ENCODE peak calls at places on chromosome 6, in seven cellular contexts. K is upper lobe of right lung; T is left lung; S is tibial artery; Y is SK-N-SH; W is neuronal stem cell; I is effector memory CD4-positive, alpha-beta T cell. G is an unnamed sample. For H3K9me3, the result is how much of the 10 kb centered on the place peaks cover.

GRCh38 chr6:113632220-113632864 is 224.8 kb upstream of the MARCKS start:
- DNase-seq in W (peak), I (no peak), S (peak), K (no peak), Y (no peak), T (no peak), G (no peak)

GRCh38 chr6:96582457-96582856 is 19.5 kb downstream of the FHL5 start:
- DNase-seq in T (no peak), S (no peak), K (no peak), Y (no peak), I (no peak), W (no peak), G (no peak)

GRCh38 chr6:87487555-87487954 is 14.8 kb downstream of the SLC35A1 start:
- DNase-seq in S (no peak), I (no peak), Y (no peak), T (no peak), K (no peak), W (no peak), G (no peak)

GRCh38 chr6:12012231-12012565 is at the start of gene HIVEP1:
- DNase-seq in I (no peak), Y (peak), S (no peak), T (no peak), W (peak), K (no peak), G (no peak)

GRCh38 chr6:26493258-26493657 is 6.8 kb upstream of the BTN1A1 start:
- DNase-seq in Y (no peak), T (no peak), S (no peak), W (no peak), K (no peak), I (no peak), G (no peak)

GRCh38 chr6:14713561-14713960 is 532.3 kb upstream of the JARID2 start:
- DNase-seq in S (no peak), Y (no peak), K (no peak), W (no peak), I (no peak), T (no peak), G (no peak)

GRCh38 chr6:110195639-110196038 is 15.4 kb downstream of the CDC40 start:
- DNase-seq in K (no peak), I (no peak), Y (no peak), W (no peak), S (no peak), T (no peak), G (no peak)

GRCh38 chr6:155224031-155224451 is 39.8 kb upstream of the CLDN20 start:
- DNase-seq in T (no peak), I (no peak), W (no peak), K (no peak), S (no peak), Y (no peak), G (peak)

GRCh38 chr6:154154389-154154967 is 115.4 kb downstream of the OPRM1 start:
- DNase-seq in T (no peak), K (no peak), I (peak), S (peak), W (peak), Y (peak), G (peak)

GRCh38 chr6:128600397-128600951 is 80.1 kb upstream of the PTPRK start:
- DNase-seq in S (no peak), T (no peak), K (no peak), I (no peak), Y (peak), W (peak), G (no peak)

GRCh38 chr6:71383891-71384489 is 95.4 kb downstream of the OGFRL1 start:
- DNase-seq in Y (peak), W (peak), K (no peak), I (no peak), S (no peak), T (no peak), G (no peak)

GRCh38 chr6:6856538-6857523 is 250.9 kb upstream of the RREB1 start:
- DNase-seq in S (peak), Y (peak), T (peak), I (no peak), W (no peak), K (peak), G (no peak)

GRCh38 chr6:30841644-30842504 is 42.4 kb upstream of the DDR1 start:
- DNase-seq in S (no peak), I (no peak), K (no peak), T (no peak), W (no peak), Y (no peak), G (no peak)

GRCh38 chr6:26233608-26234420 is 131.2 kb upstream of the BTN3A2 start:
- DNase-seq in Y (peak), K (no peak), S (no peak), I (peak), W (no peak), T (peak), G (peak)

GRCh38 chr6:140059947-140060346 is 685.5 kb upstream of the CITED2 start:
- DNase-seq in T (no peak), W (no peak), I (no peak), S (no peak), K (no peak), Y (no peak), G (no peak)

GRCh38 chr6:36054965-36055364 is 27.4 kb downstream of the MAPK14 start:
- DNase-seq in I (no peak), W (no peak), S (no peak), Y (no peak), T (no peak), K (no peak), G (no peak)

GRCh38 chr6:140311146-140311545 is 936.7 kb upstream of the CITED2 start:
- DNase-seq in I (no peak), Y (no peak), T (no peak), K (no peak), S (no peak), W (no peak), G (no peak)

GRCh38 chr6:24974182-24975171 is 38.7 kb upstream of the RIPOR2 start:
- DNase-seq in I (no peak), W (no peak), T (no peak), K (no peak), Y (no peak), S (no peak), G (no peak)

GRCh38 chr6:36127462-36128016 is 2.8 kb upstream of the MAPK13 start:
- DNase-seq in W (no peak), K (peak), S (peak), I (no peak), T (peak), Y (no peak), G (no peak)

GRCh38 chr6:170074435-170074834 is 216.4 kb downstream of the DLL1 start:
- DNase-seq in K (no peak), T (peak), S (no peak), Y (no peak), I (no peak), W (no peak), G (no peak)

GRCh38 chr6:170076466-170077165 is 214.3 kb downstream of the DLL1 start:
- DNase-seq in W (no peak), S (no peak), Y (peak), I (no peak), T (peak), K (peak), G (no peak)

GRCh38 chr6:170073846-170074245 is 217.0 kb downstream of the DLL1 start:
- DNase-seq in Y (no peak), K (no peak), S (no peak), W (no peak), I (no peak), T (peak), G (no peak)

GRCh38 chr6:170074907-170075306 is 216.0 kb downstream of the DLL1 start:
- DNase-seq in K (no peak), I (no peak), W (no peak), Y (no peak), T (peak), S (no peak), G (no peak)

GRCh38 chr6:170075659-170076223 is 215.1 kb downstream of the DLL1 start:
- DNase-seq in Y (peak), W (no peak), S (no peak), K (no peak), T (peak), I (no peak), G (no peak)
- H3K9me3 ChIP-seq in Y (under half), W (under half), S (under half), K (under half), T (under half), I (under half), G (under half)

GRCh38 chr6:164990901-164991300 is 318.5 kb downstream of the C6orf118 start:
- DNase-seq in T (no peak), K (no peak), S (no peak), I (no peak), W (no peak), Y (no peak), G (no peak)
- H3K9me3 ChIP-seq in T (under half), K (under half), S (under half), I (under half), W (under half), Y (under half), G (under half)

GRCh38 chr6:4860387-4860786 is 84.2 kb downstream of the CDYL start:
- DNase-seq in Y (no peak), K (no peak), S (no peak), I (no peak), W (no peak), T (no peak), G (no peak)

GRCh38 chr6:4861564-4861963 is 85.4 kb downstream of the CDYL start:
- DNase-seq in K (no peak), I (no peak), S (no peak), W (no peak), T (no peak), Y (no peak), G (no peak)

DNA sequence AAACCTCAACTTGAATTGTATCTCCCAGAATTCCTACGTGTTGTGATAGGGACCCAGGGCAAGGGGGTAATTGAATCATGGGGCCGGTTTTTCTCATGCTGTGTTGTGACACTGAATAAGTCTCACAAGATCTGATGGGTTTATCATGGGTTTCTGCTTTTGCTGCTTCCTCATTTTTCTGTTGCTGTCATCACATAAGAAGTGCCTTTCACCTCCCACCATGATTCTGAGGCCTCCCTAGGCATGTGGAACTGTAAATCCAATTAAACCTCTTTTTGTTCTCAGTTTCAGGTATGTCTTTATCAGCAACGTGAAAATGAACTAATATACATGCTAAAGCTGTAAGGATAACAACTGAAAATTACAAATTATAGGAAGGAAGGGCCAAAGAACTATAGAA is 88.3 kb downstream of the CDYL start:
- DNase-seq in I (no peak), T (no peak), W (no peak), K (no peak), S (no peak), Y (no peak), G (no peak)
- H3K9me3 ChIP-seq in I (under half), T (under half), W (under half), K (under half), S (under half), Y (under half), G (under half)

GRCh38 chr6:67870321-67870720 is 764.8 kb upstream of the ADGRB3 start:
- DNase-seq in I (no peak), S (no peak), K (no peak), Y (no peak), W (no peak), T (no peak), G (no peak)
- H3K9me3 ChIP-seq in I (under half), S (under half), K (under half), Y (under half), W (under half), T (under half), G (under half)

GRCh38 chr6:78505178-78505577 is 362.2 kb upstream of the IRAK1BP1 start:
- DNase-seq in Y (no peak), K (no peak), W (no peak), S (no peak), T (no peak), I (no peak), G (no peak)

GRCh38 chr6:78500299-78501089 is 366.9 kb upstream of the IRAK1BP1 start:
- DNase-seq in S (no peak), K (no peak), W (no peak), I (no peak), T (no peak), Y (no peak), G (no peak)

GRCh38 chr6:78502386-78502887 is 364.9 kb upstream of the IRAK1BP1 start:
- DNase-seq in I (no peak), S (no peak), W (no peak), T (no peak), Y (no peak), K (no peak), G (no peak)
- H3K9me3 ChIP-seq in I (under half), S (under half), W (under half), T (under half), Y (under half), K (under half), G (under half)

DNA sequence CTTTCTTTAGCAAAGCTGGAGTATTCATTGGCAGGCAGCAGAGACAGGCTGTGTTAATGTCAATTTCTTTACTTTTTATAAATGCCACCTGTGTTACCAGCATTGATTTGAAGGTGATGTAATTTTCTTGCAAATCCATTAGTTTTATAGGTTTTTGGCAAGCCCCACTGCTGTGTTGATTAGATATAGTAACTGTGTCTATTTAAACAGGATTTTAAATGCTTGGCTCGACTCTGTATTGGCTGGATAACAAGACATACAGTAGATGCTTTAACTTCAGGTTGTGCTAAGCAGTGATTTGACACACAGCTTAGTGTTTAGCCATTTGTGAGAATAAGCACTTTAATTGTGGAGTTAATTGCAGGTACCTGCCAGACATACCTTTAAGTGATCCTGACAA is 397.3 kb downstream of the HDGFL1 start:
- DNase-seq in T (no peak), K (no peak), I (no peak), S (no peak), Y (no peak), W (no peak), G (no peak)
- H3K9me3 ChIP-seq in T (under half), K (under half), I (under half), S (under half), Y (under half), W (under half), G (under half)

GRCh38 chr6:67886840-67887292 is 748.2 kb upstream of the ADGRB3 start:
- DNase-seq in T (peak), W (no peak), I (no peak), S (no peak), Y (no peak), K (no peak), G (no peak)
- H3K9me3 ChIP-seq in T (under half), W (under half), I (under half), S (under half), Y (under half), K (under half), G (under half)

G was measured in CD8-positive, alpha-beta memory T cell.